ENCODE peak calls at places on chromosome 16, in four cellular contexts. L, S, R and J are unnamed samples.
A peak's percentile ranks its signal among the peaks of the same experiment; 100 is the strongest.

GRCh38 chr16:88703486-88704309 is 2.5 kb downstream of the RNF166 start:
- DNase-seq in R (peak; percentile 90), S (peak; percentile 38), L (no peak), J (peak; percentile 87)

GRCh38 chr16:68590201-68590994 is 51.3 kb downstream of the ZFP90 start:
- DNase-seq in L (no peak), S (peak; percentile 6), R (peak; percentile 59), J (peak; percentile 78)

GRCh38 chr16:80614908-80615696 is 74.3 kb downstream of the DYNLRB2 start:
- DNase-seq in L (no peak), S (no peak), R (no peak), J (no peak)

GRCh38 chr16:22360963-22361659 is 13.3 kb downstream of the CDR2 start:
- DNase-seq in S (no peak), R (no peak), L (no peak), J (no peak)

GRCh38 chr16:24800586-24800985 is 45.2 kb upstream of the SLC5A11 start:
- DNase-seq in R (no peak), L (no peak), S (no peak), J (no peak)

GRCh38 chr16:50278251-50278650 is 11.9 kb downstream of the ADCY7 start:
- DNase-seq in S (no peak), R (no peak), L (no peak), J (no peak)

GRCh38 chr16:9048302-9048700 is 43.1 kb upstream of the HAPSTR1 start:
- DNase-seq in L (no peak), R (no peak), S (no peak), J (no peak)

GRCh38 chr16:2468142-2468724 is 2.9 kb upstream of the NTN3 start:
- DNase-seq in R (no peak), S (no peak), L (no peak), J (no peak)

GRCh38 chr16:71230122-71230845 is at the start of gene HYDIN:
- DNase-seq in R (no peak), L (no peak), S (no peak), J (no peak)

GRCh38 chr16:23504453-23505179 is 5.7 kb downstream of the GGA2 start:
- DNase-seq in L (peak; percentile 59), R (peak; percentile 90), S (peak; percentile 52), J (no peak)

DNA sequence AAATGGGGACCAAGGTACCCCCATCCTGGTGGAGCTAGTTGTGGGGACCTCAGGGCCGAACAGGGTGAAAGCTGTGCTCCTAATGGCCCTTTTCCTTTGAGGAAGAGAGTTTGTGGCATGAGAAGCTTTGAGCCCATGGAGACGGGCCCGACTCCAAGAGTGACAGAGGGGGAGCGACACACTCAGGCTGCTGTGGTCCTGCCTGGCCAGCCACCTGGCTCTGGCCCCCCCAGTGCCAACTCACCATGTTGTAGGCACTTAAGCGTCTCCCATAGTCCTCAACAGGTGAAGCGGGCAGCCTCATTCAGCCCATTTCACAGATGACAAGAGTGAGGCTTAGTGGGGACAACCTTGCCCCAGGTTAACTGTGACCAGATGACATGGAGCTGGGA is 1.6 kb downstream of the IL21R start:
- DNase-seq in S (no peak), L (no peak), R (no peak), J (no peak)
- H3K4me1 ChIP-seq in S (peaks cover 64% of the 10 kb centered on the region), L (peaks cover 20% of the 10 kb centered on the region), R (peaks cover 65% of the 10 kb centered on the region), J (no peaks in the 10 kb centered on the region)

DNA sequence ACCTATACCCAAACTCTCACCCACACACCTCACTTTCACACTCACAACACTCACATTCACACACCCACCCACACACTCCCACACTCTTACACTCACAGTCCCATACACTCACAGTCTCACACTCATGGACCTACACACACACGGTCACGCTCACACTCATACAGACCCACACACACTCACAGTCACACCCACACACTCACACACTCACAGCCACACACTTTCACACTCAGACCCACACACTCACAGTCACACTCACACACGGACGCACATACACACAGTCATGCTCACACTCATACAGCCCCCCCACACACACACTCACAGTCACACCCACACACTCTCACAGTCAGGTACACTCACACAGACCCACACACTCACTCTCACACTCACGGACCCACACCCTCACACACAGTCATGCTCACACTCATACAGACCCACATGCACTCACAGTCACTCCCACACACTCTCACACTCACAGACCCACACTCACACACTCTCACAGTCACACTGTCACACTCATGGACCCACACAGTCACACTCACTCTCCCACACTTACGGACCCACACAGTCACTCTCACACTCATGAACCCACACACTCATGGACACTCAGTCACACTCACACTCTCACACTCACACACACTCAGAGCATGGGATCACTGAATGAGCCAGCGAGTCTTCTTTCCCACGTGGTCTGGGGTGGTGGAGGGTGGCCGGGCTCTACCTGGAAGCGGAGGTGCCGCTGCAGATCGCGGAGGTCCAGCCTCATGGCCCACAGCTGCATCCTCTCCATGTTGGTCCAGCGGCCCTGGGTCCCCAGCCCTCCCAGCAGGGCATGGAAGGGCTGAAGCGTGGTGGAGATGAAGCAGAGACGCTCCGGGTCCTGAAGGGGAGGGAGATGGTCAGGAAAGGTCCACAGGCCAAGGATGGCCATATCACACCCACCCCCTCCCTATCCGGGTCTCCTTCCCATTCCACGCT is 5.1 kb downstream of the IL27 start:
- DNase-seq in R (no peak), L (no peak), S (no peak), J (no peak)
- H3K4me1 ChIP-seq in R (peaks cover 6% of the 10 kb centered on the region), L (no peaks in the 10 kb centered on the region), S (peaks cover 8% of the 10 kb centered on the region), J (no peaks in the 10 kb centered on the region)

DNA sequence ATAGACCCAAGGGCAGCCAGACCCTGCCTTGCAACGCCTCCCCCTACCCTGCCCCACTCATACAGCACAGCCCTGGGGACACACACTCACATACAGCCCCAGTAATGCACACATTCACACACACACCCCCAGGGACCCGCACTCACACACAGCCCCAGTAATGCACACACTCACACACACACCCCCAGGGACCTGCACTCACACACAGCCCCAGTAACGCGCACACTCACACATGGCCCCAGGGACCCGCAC is 3.1 kb downstream of the CCDC102A start:
- DNase-seq in R (no peak), S (no peak), L (no peak), J (peak; percentile 12)
- H3K4me1 ChIP-seq in R (peaks cover 80% of the 10 kb centered on the region), S (peaks cover 84% of the 10 kb centered on the region), L (peaks cover 59% of the 10 kb centered on the region), J (no peaks in the 10 kb centered on the region)

GRCh38 chr16:102060-102855 is 24.2 kb downstream of the MPG start:
- DNase-seq in R (no peak), L (no peak), S (no peak), J (no peak)
- H3K4me1 ChIP-seq in R (no peaks in the 10 kb centered on the region), L (peaks cover 60% of the 10 kb centered on the region), S (no peaks in the 10 kb centered on the region), J (no peaks in the 10 kb centered on the region)